ENCODE peak calls at places on chromosomes 4 and X, in four cellular contexts. One of them, this sample, is unnamed.

GRCh38 chr4:76782837-76783236 is 115.1 kb downstream of the SOWAHB start:
- DNase-seq in colonic mucosa: no peak
- DNase-seq in foreskin keratinocyte: peak
- DNase-seq in fibroblast of lung: peak
- DNase-seq in this sample: peak

GRCh38 chr4:65654976-65655375 is 15.3 kb downstream of the EPHA5 start:
- DNase-seq in colonic mucosa: no peak
- DNase-seq in foreskin keratinocyte: no peak
- DNase-seq in fibroblast of lung: no peak
- DNase-seq in this sample: no peak

GRCh38 chr4:94676910-94677309 is 80.8 kb upstream of the BMPR1B start:
- DNase-seq in colonic mucosa: no peak
- DNase-seq in foreskin keratinocyte: no peak
- DNase-seq in fibroblast of lung: peak
- DNase-seq in this sample: no peak

GRCh38 chr4:181860157-181860556 is 383.0 kb upstream of the TENM3 start:
- DNase-seq in colonic mucosa: no peak
- DNase-seq in foreskin keratinocyte: no peak
- DNase-seq in fibroblast of lung: peak
- DNase-seq in this sample: no peak

GRCh38 chrX:374566-374965 is 12.1 kb downstream of the PPP2R3B start:
- DNase-seq in colonic mucosa: no peak
- DNase-seq in foreskin keratinocyte: no peak
- DNase-seq in fibroblast of lung: no peak
- DNase-seq in this sample: no peak

GRCh38 chr4:37082912-37083311 is 161.6 kb upstream of the NWD2 start:
- DNase-seq in colonic mucosa: no peak
- DNase-seq in foreskin keratinocyte: no peak
- DNase-seq in fibroblast of lung: no peak
- DNase-seq in this sample: no peak

GRCh38 chr4:74823194-74823593 is 28.9 kb upstream of the BTC start:
- DNase-seq in colonic mucosa: no peak
- DNase-seq in foreskin keratinocyte: no peak
- DNase-seq in fibroblast of lung: no peak
- DNase-seq in this sample: no peak

GRCh38 chr4:184755278-184755677 is 21.4 kb upstream of the CENPU start:
- DNase-seq in colonic mucosa: no peak
- DNase-seq in foreskin keratinocyte: peak
- DNase-seq in fibroblast of lung: peak
- DNase-seq in this sample: no peak

GRCh38 chrX:12360389-12360788 is 222.1 kb downstream of the FRMPD4 start:
- DNase-seq in colonic mucosa: no peak
- DNase-seq in foreskin keratinocyte: peak
- DNase-seq in fibroblast of lung: peak
- DNase-seq in this sample: peak

GRCh38 chr4:187922274-187922673 is 73.3 kb upstream of the ZFP42 start:
- DNase-seq in colonic mucosa: no peak
- DNase-seq in foreskin keratinocyte: no peak
- DNase-seq in fibroblast of lung: no peak
- DNase-seq in this sample: no peak

GRCh38 chr4:81470456-81471327 is 1.0 kb downstream of the RASGEF1B start:
- DNase-seq in colonic mucosa: peak
- DNase-seq in foreskin keratinocyte: no peak
- DNase-seq in fibroblast of lung: no peak
- DNase-seq in this sample: no peak

GRCh38 chr4:108861339-108861738 is 98.5 kb upstream of the ETNPPL start:
- DNase-seq in colonic mucosa: no peak
- DNase-seq in foreskin keratinocyte: no peak
- DNase-seq in fibroblast of lung: peak
- DNase-seq in this sample: no peak

GRCh38 chr4:108168672-108169562 is at the start of gene LEF1:
- DNase-seq in colonic mucosa: peak
- DNase-seq in foreskin keratinocyte: no peak
- DNase-seq in fibroblast of lung: peak
- DNase-seq in this sample: peak

GRCh38 chrX:41334866-41335589 is 1.1 kb downstream of the DDX3X start:
- DNase-seq in colonic mucosa: peak
- DNase-seq in foreskin keratinocyte: no peak
- DNase-seq in fibroblast of lung: peak
- DNase-seq in this sample: no peak

GRCh38 chr4:159455675-159456235 is 352.9 kb downstream of the RAPGEF2 start:
- DNase-seq in colonic mucosa: no peak
- DNase-seq in foreskin keratinocyte: no peak
- DNase-seq in fibroblast of lung: peak
- DNase-seq in this sample: no peak

GRCh38 chr4:183602444-183603102 is 56.4 kb downstream of the RWDD4 start:
- DNase-seq in colonic mucosa: no peak
- DNase-seq in foreskin keratinocyte: no peak
- DNase-seq in fibroblast of lung: peak
- DNase-seq in this sample: no peak

GRCh38 chrX:68995780-68996551 is 167.1 kb downstream of the EFNB1 start:
- DNase-seq in colonic mucosa: peak
- DNase-seq in foreskin keratinocyte: no peak
- DNase-seq in fibroblast of lung: peak
- DNase-seq in this sample: no peak

GRCh38 chr4:25131925-25132324 is 28.3 kb downstream of the SEPSECS start:
- DNase-seq in colonic mucosa: no peak
- DNase-seq in foreskin keratinocyte: no peak
- DNase-seq in fibroblast of lung: no peak
- DNase-seq in this sample: no peak
- H3K27ac ChIP-seq in colonic mucosa: no peak
- H3K27ac ChIP-seq in foreskin keratinocyte: no peak
- H3K27ac ChIP-seq in fibroblast of lung: no peak
- H3K27ac ChIP-seq in this sample: no peak

GRCh38 chr4:16183604-16184003 is 42.7 kb downstream of the TAPT1 start:
- DNase-seq in colonic mucosa: no peak
- DNase-seq in foreskin keratinocyte: no peak
- DNase-seq in fibroblast of lung: no peak
- DNase-seq in this sample: no peak
- H3K27ac ChIP-seq in colonic mucosa: no peak
- H3K27ac ChIP-seq in foreskin keratinocyte: no peak
- H3K27ac ChIP-seq in fibroblast of lung: no peak
- H3K27ac ChIP-seq in this sample: no peak

DNA sequence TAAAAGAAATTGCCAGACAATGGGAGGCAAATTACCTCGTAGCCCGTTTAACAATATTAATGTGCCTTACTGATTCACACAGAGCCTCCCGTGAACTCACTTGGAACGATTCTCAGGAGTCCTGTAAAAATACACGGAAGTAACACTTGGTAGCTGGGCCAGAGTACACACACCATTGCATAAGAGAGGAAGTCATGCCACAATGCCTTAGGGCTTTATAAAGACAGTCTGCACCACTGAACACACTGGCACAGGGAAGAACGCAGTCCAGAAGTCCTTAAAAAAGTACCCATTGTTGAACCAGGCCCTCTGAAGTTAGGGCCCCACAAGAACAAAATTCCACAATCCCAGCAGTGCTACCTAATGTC is 15.1 kb downstream of the SLC2A9 start:
- DNase-seq in colonic mucosa: peak
- DNase-seq in foreskin keratinocyte: peak
- DNase-seq in fibroblast of lung: peak
- DNase-seq in this sample: peak
- H3K27ac ChIP-seq in colonic mucosa: peak
- H3K27ac ChIP-seq in foreskin keratinocyte: peak
- H3K27ac ChIP-seq in fibroblast of lung: no peak
- H3K27ac ChIP-seq in this sample: peak

GRCh38 chr4:152880263-152880662 is 55.9 kb upstream of the FHDC1 start:
- DNase-seq in colonic mucosa: no peak
- DNase-seq in foreskin keratinocyte: no peak
- DNase-seq in fibroblast of lung: no peak
- DNase-seq in this sample: no peak

GRCh38 chr4:152877868-152878267 is 58.3 kb upstream of the FHDC1 start:
- DNase-seq in colonic mucosa: no peak
- DNase-seq in foreskin keratinocyte: no peak
- DNase-seq in fibroblast of lung: no peak
- DNase-seq in this sample: no peak
- H3K27ac ChIP-seq in colonic mucosa: no peak
- H3K27ac ChIP-seq in foreskin keratinocyte: no peak
- H3K27ac ChIP-seq in fibroblast of lung: no peak
- H3K27ac ChIP-seq in this sample: no peak

GRCh38 chr4:8391071-8391470 is 49.5 kb downstream of the ACOX3 start:
- DNase-seq in colonic mucosa: no peak
- DNase-seq in foreskin keratinocyte: no peak
- DNase-seq in fibroblast of lung: no peak
- DNase-seq in this sample: no peak
- H3K27ac ChIP-seq in colonic mucosa: no peak
- H3K27ac ChIP-seq in foreskin keratinocyte: no peak
- H3K27ac ChIP-seq in fibroblast of lung: no peak
- H3K27ac ChIP-seq in this sample: no peak

GRCh38 chrX:21975827-21976226 is 35.3 kb downstream of the SMS start:
- DNase-seq in colonic mucosa: no peak
- DNase-seq in foreskin keratinocyte: no peak
- DNase-seq in fibroblast of lung: peak
- DNase-seq in this sample: peak
- H3K27ac ChIP-seq in colonic mucosa: no peak
- H3K27ac ChIP-seq in foreskin keratinocyte: no peak
- H3K27ac ChIP-seq in fibroblast of lung: peak
- H3K27ac ChIP-seq in this sample: peak